ENCODE peak calls at places on chromosomes 6 and 20, in seven cellular contexts. C is NCI-H1105; W is activated CD4-positive, CD25-positive, alpha-beta regulatory T cell; D is adipocyte; J is mucosa of descending colon; E is non-pigmented ciliary epithelial cell; F is fibroblast of pulmonary artery. X is an unnamed sample.

GRCh38 chr6:137237413-137238170 is 18.4 kb upstream of the IFNGR1 start:
- DNase-seq in E (no peak), C (no peak), D (peak), J (no peak), F (peak), W (no peak), X (no peak)

GRCh38 chr6:31878761-31879542 is at the start of gene SLC44A4:
- DNase-seq in J (peak), C (no peak), W (no peak), E (no peak), D (no peak), F (no peak), X (no peak)

GRCh38 chr6:30945281-30945680 is 4.5 kb downstream of the MUCL3 start:
- DNase-seq in J (no peak), D (no peak), W (no peak), E (no peak), C (no peak), F (no peak), X (no peak)

GRCh38 chr6:151128764-151129370 is 110.9 kb upstream of the AKAP12 start:
- DNase-seq in C (no peak), F (no peak), E (no peak), W (no peak), D (no peak), J (no peak), X (no peak)

GRCh38 chr6:91387290-91388062 is 800.6 kb upstream of the MAP3K7 start:
- DNase-seq in F (no peak), J (no peak), E (no peak), W (no peak), C (no peak), D (no peak), X (no peak)

GRCh38 chr6:159606786-159607185 is 86.3 kb downstream of the SOD2 start:
- DNase-seq in F (no peak), D (peak), C (no peak), E (no peak), J (no peak), W (no peak), X (no peak)

GRCh38 chr20:18971574-18971973 is 158.0 kb downstream of the SCP2D1 start:
- DNase-seq in D (no peak), W (no peak), E (no peak), J (no peak), C (no peak), F (no peak), X (no peak)

GRCh38 chr6:125208625-125209249 is 55.2 kb downstream of the TPD52L1 start:
- DNase-seq in W (no peak), D (no peak), E (no peak), F (no peak), C (no peak), J (no peak), X (no peak)

GRCh38 chr6:4719491-4719890 is 56.7 kb upstream of the CDYL start:
- DNase-seq in J (no peak), F (no peak), C (no peak), D (no peak), W (no peak), E (no peak), X (no peak)

GRCh38 chr20:33081411-33082154 is 2.1 kb downstream of the BPIFB4 start:
- DNase-seq in W (no peak), D (no peak), C (no peak), J (no peak), E (no peak), F (no peak), X (no peak)

GRCh38 chr6:149250982-149251381 is 66.5 kb upstream of the TAB2 start:
- DNase-seq in E (no peak), F (no peak), W (no peak), D (no peak), C (no peak), J (no peak), X (no peak)

GRCh38 chr6:105991561-105992314 is 94.4 kb upstream of the PRDM1 start:
- DNase-seq in F (no peak), E (no peak), W (no peak), D (no peak), C (peak), J (peak), X (peak)

GRCh38 chr6:139855741-139856206 is 481.3 kb upstream of the CITED2 start:
- DNase-seq in C (peak), J (no peak), E (peak), D (peak), F (no peak), W (no peak), X (peak)

GRCh38 chr20:56637576-56637975 is 8.5 kb downstream of the TFAP2C start:
- DNase-seq in E (no peak), J (no peak), W (no peak), C (no peak), F (no peak), D (no peak), X (no peak)

GRCh38 chr20:63081351-63081750 is 74.6 kb upstream of the BHLHE23 start:
- DNase-seq in F (no peak), J (no peak), W (no peak), C (no peak), D (no peak), E (no peak), X (no peak)

GRCh38 chr6:141677598-141678211 is 455.0 kb upstream of the GJE1 start:
- DNase-seq in D (peak), W (no peak), J (no peak), E (no peak), F (peak), C (peak), X (peak)

GRCh38 chr6:4581468-4582420 is 194.5 kb upstream of the CDYL start:
- DNase-seq in J (no peak), D (peak), W (no peak), C (no peak), E (peak), F (peak), X (no peak)

GRCh38 chr20:38840894-38841470 is 35.5 kb downstream of the PPP1R16B start:
- DNase-seq in W (no peak), F (no peak), E (no peak), J (no peak), D (no peak), C (no peak), X (no peak)

GRCh38 chr20:32292548-32292947 is 15.1 kb downstream of the KIF3B start:
- DNase-seq in D (no peak), W (no peak), E (no peak), C (no peak), J (no peak), F (no peak), X (no peak)

GRCh38 chr6:15506066-15506465 is 156.8 kb downstream of the DTNBP1 start:
- DNase-seq in C (no peak), E (no peak), F (no peak), J (no peak), W (no peak), D (no peak), X (no peak)

GRCh38 chr6:139623382-139623781 is 248.9 kb upstream of the CITED2 start:
- DNase-seq in F (no peak), W (no peak), E (no peak), D (no peak), J (no peak), C (no peak), X (no peak)

GRCh38 chr20:59661621-59662020 is 57.3 kb downstream of the PHACTR3 start:
- DNase-seq in J (no peak), C (no peak), F (no peak), W (no peak), E (no peak), D (no peak), X (no peak)

GRCh38 chr6:110900028-110900598 is 25.5 kb downstream of the AMD1 start:
- DNase-seq in E (no peak), F (no peak), C (no peak), D (no peak), W (no peak), J (no peak), X (no peak)

GRCh38 chr6:53591873-53592272 is 47.0 kb upstream of the GCLC start:
- DNase-seq in J (no peak), D (no peak), W (no peak), F (no peak), C (no peak), E (no peak), X (no peak)

GRCh38 chr6:168817558-168818159 is 376.7 kb downstream of the SMOC2 start:
- DNase-seq in J (no peak), W (no peak), E (no peak), C (no peak), D (no peak), F (no peak), X (no peak)

GRCh38 chr6:53628354-53629119 is 37.0 kb downstream of the KLHL31 start:
- DNase-seq in W (no peak), D (peak), C (no peak), E (no peak), F (peak), J (no peak), X (no peak)

GRCh38 chr6:75947935-75948334 is 124.5 kb downstream of the IMPG1 start:
- DNase-seq in C (no peak), W (no peak), E (no peak), F (no peak), D (no peak), J (no peak), X (no peak)

GRCh38 chr6:17622144-17622543 is 22.0 kb downstream of the FAM8A1 start:
- DNase-seq in J (no peak), F (no peak), D (no peak), C (no peak), W (no peak), E (no peak), X (no peak)

GRCh38 chr6:41712651-41713103 is 22.7 kb downstream of the TFEB start:
- DNase-seq in C (no peak), W (no peak), J (peak), E (no peak), F (peak), D (peak), X (peak)

GRCh38 chr6:137848672-137849071 is 18.4 kb upstream of the TNFAIP3 start:
- DNase-seq in J (no peak), C (no peak), D (peak), W (no peak), E (no peak), F (peak), X (no peak)

GRCh38 chr6:169934699-169935347 is 183.4 kb downstream of the ERMARD start:
- DNase-seq in W (no peak), F (no peak), J (no peak), E (no peak), C (no peak), D (no peak), X (no peak)

GRCh38 chr6:158290659-158291058 is 21.6 kb upstream of the TULP4 start:
- DNase-seq in D (no peak), C (no peak), E (no peak), W (peak), F (no peak), J (peak), X (no peak)

GRCh38 chr6:23091795-23092194 is 522.4 kb downstream of the HDGFL1 start:
- DNase-seq in C (no peak), D (peak), E (no peak), W (no peak), J (no peak), F (peak), X (no peak)

GRCh38 chr6:48658910-48659309 is 547.9 kb upstream of the PTCHD4 start:
- DNase-seq in C (no peak), D (no peak), J (no peak), F (no peak), E (no peak), W (no peak), X (peak)

GRCh38 chr6:166671434-166672061 is 44.5 kb upstream of the RPS6KA2 start:
- DNase-seq in F (peak), J (no peak), E (no peak), W (no peak), C (no peak), D (no peak), X (no peak)

GRCh38 chr6:378090-378957 is 13.2 kb upstream of the IRF4 start:
- DNase-seq in E (no peak), J (no peak), D (no peak), F (no peak), W (no peak), C (no peak), X (no peak)

GRCh38 chr20:50368813-50369224 is 141.4 kb upstream of the PTPN1 start:
- DNase-seq in D (peak), F (peak), E (no peak), C (no peak), W (no peak), J (no peak), X (no peak)